ENCODE peak calls at places on chromosomes 2 and 18, in nine cellular contexts. Y is skeletal muscle cell, F is K562, X is right lobe of liver, H is GM12864, O is thyroid gland, I is epithelial cell of esophagus, E is A549, S is AG10803. U is an unnamed sample.

GRCh38 chr2:229612395-229612971 is 101.9 kb downstream of the DNER start:
- DNase-seq in F (no peak), O (no peak), H (no peak), X (no peak), Y (no peak), E (no peak), S (no peak), I (no peak), U (no peak)

GRCh38 chr18:21513292-21513691 is 87.2 kb downstream of the ESCO1 start:
- DNase-seq in Y (no peak), X (no peak), O (no peak), F (no peak), I (no peak), S (peak), H (no peak), E (no peak), U (no peak)

GRCh38 chr2:84481702-84482101 is 22.6 kb upstream of the SUCLG1 start:
- DNase-seq in O (no peak), F (no peak), H (no peak), S (peak), E (no peak), I (peak), X (no peak), Y (peak), U (no peak)

GRCh38 chr2:219249203-219249980 is 3.7 kb upstream of the TUBA4B start:
- DNase-seq in F (peak), I (peak), Y (peak), O (peak), S (peak), X (peak), E (peak), H (no peak), U (no peak)

GRCh38 chr2:27186613-27187345 is 25.1 kb upstream of the ATRAID start:
- DNase-seq in O (no peak), Y (no peak), F (no peak), H (no peak), X (peak), S (peak), E (no peak), I (no peak), U (no peak)

GRCh38 chr18:41992066-41992465 is 37.0 kb downstream of the PIK3C3 start:
- DNase-seq in H (no peak), S (peak), I (no peak), E (no peak), F (peak), X (no peak), O (no peak), Y (no peak), U (no peak)

GRCh38 chr18:14930576-14930975 is 182.6 kb downstream of the ANKRD30B start:
- DNase-seq in I (no peak), S (no peak), F (no peak), H (no peak), X (no peak), Y (no peak), O (no peak), E (no peak), U (no peak)

GRCh38 chr18:77114070-77114563 is 18.5 kb downstream of the MBP start:
- DNase-seq in S (no peak), E (no peak), O (no peak), X (no peak), H (no peak), Y (peak), I (no peak), F (no peak), U (no peak)

GRCh38 chr2:7014201-7014640 is 97.0 kb downstream of the RNF144A start:
- DNase-seq in E (no peak), I (no peak), S (peak), O (no peak), X (no peak), F (peak), Y (no peak), H (no peak), U (no peak)

GRCh38 chr18:34115409-34116081 is 109.2 kb downstream of the NOL4 start:
- DNase-seq in H (no peak), O (no peak), S (no peak), F (no peak), I (no peak), X (no peak), E (no peak), Y (no peak), U (no peak)

GRCh38 chr2:100071350-100072043 is 70.9 kb downstream of the AFF3 start:
- DNase-seq in I (no peak), F (no peak), Y (no peak), H (no peak), E (no peak), S (no peak), X (no peak), O (no peak), U (no peak)

GRCh38 chr2:216215991-216216390 is 106.8 kb downstream of the XRCC5 start:
- DNase-seq in O (peak), H (no peak), Y (no peak), S (peak), E (peak), F (peak), I (peak), X (no peak), U (no peak)

GRCh38 chr2:239190346-239190745 is 210.5 kb downstream of the HDAC4 start:
- DNase-seq in I (no peak), H (no peak), X (peak), S (no peak), F (no peak), O (no peak), E (no peak), Y (no peak), U (no peak)

GRCh38 chr2:6072757-6073156 is 380.6 kb downstream of the SOX11 start:
- DNase-seq in X (no peak), H (no peak), I (no peak), F (no peak), Y (no peak), S (no peak), O (no peak), E (no peak), U (no peak)

GRCh38 chr2:75311993-75312392 is 112.7 kb upstream of the TACR1 start:
- DNase-seq in H (peak), X (no peak), I (no peak), S (no peak), E (no peak), O (no peak), F (peak), Y (no peak), U (no peak)

GRCh38 chr18:22836932-22837331 is 96.2 kb upstream of the RBBP8 start:
- DNase-seq in Y (no peak), I (no peak), S (no peak), F (no peak), X (no peak), O (no peak), H (no peak), E (no peak), U (no peak)

GRCh38 chr2:138306626-138307025 is 194.9 kb upstream of the SPOPL start:
- DNase-seq in H (no peak), F (no peak), S (no peak), Y (no peak), E (no peak), I (no peak), O (no peak), X (no peak), U (no peak)

GRCh38 chr2:120593921-120594686 is 141.6 kb upstream of the GLI2 start:
- DNase-seq in E (no peak), O (no peak), H (no peak), X (no peak), F (no peak), I (no peak), Y (no peak), S (no peak), U (no peak)

GRCh38 chr2:66537001-66537400 is 102.1 kb downstream of the MEIS1 start:
- DNase-seq in S (no peak), E (no peak), X (no peak), O (no peak), Y (no peak), F (no peak), H (no peak), I (no peak), U (no peak)

GRCh38 chr2:101418704-101419663 is 31.7 kb upstream of the CREG2 start:
- DNase-seq in O (peak), Y (no peak), X (no peak), F (peak), E (peak), S (peak), I (peak), H (peak), U (no peak)

GRCh38 chr2:101185085-101185484 is 33.9 kb upstream of the TBC1D8 start:
- DNase-seq in I (peak), O (no peak), S (no peak), X (no peak), Y (no peak), H (no peak), E (no peak), F (no peak), U (no peak)

GRCh38 chr2:73223821-73224220 is 9.2 kb downstream of the PRADC1 start:
- DNase-seq in X (no peak), F (no peak), H (no peak), I (no peak), Y (no peak), S (no peak), E (no peak), O (no peak), U (no peak)

GRCh38 chr2:167670588-167670987 is 576.8 kb downstream of the STK39 start:
- DNase-seq in E (no peak), O (no peak), F (no peak), H (no peak), X (no peak), I (no peak), Y (no peak), S (no peak), U (no peak)

GRCh38 chr2:237570776-237571335 is 4.5 kb downstream of the PRLH start:
- DNase-seq in F (no peak), H (no peak), X (no peak), O (no peak), Y (no peak), I (no peak), S (no peak), E (no peak), U (no peak)

GRCh38 chr2:237573721-237574415 is 7.5 kb downstream of the PRLH start:
- DNase-seq in S (no peak), Y (no peak), F (no peak), H (no peak), O (no peak), E (no peak), I (no peak), X (no peak), U (no peak)

GRCh38 chr2:237571551-237571950 is 5.2 kb downstream of the PRLH start:
- DNase-seq in S (no peak), F (no peak), I (no peak), O (no peak), Y (no peak), E (no peak), X (no peak), H (no peak), U (no peak)

GRCh38 chr2:237572742-237573101 is 6.3 kb downstream of the PRLH start:
- DNase-seq in E (no peak), F (no peak), H (no peak), I (no peak), Y (no peak), S (no peak), X (no peak), O (no peak), U (no peak)

GRCh38 chr2:237572021-237572741 is 5.8 kb downstream of the PRLH start:
- DNase-seq in X (peak), Y (peak), O (peak), E (peak), S (peak), F (peak), H (peak), I (peak), U (no peak)
- H3K4me3 ChIP-seq in X (no peak), Y (no peak), O (no peak), E (no peak), S (peak), F (no peak), H (no peak), I (no peak), U (no peak)

GRCh38 chr18:7116001-7116831 is 1.4 kb downstream of the LAMA1 start:
- DNase-seq in S (no peak), X (no peak), Y (no peak), H (no peak), F (no peak), E (no peak), O (peak), I (peak), U (no peak)
- H3K4me3 ChIP-seq in S (peak), X (peak), Y (peak), H (no peak), F (no peak), E (peak), O (peak), I (peak), U (peak)

DNA sequence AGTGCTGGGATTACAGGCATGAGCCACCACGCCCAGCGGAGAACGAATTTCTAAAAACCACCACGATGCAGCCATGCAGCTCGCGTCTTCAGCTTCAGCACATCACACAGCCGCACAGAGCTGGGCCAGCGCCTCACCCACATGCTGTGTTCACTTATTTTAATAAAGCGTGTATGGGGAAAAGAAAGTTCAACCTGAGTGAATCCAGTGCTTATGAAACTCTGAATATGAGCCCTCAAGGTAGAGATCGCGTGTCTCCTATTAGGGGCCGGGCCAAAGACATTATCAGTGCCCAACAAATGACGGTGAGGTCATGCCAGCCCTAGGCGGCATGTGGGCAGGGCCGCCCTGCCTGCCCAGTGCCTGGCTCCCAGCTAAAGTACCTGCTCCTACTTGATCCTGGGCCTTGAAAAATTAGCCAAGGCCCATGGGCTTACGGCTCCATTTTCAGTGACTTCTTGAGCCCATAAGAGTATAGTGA is 44.3 kb downstream of the SPRED2 start:
- DNase-seq in X (no peak), O (no peak), H (peak), E (no peak), S (no peak), F (no peak), I (peak), Y (no peak), U (no peak)
- H3K4me3 ChIP-seq in X (no peak), O (no peak), H (no peak), E (no peak), S (no peak), F (no peak), I (no peak), Y (no peak), U (no peak)

GRCh38 chr2:165636959-165637358 is 157.1 kb downstream of the GALNT3 start:
- DNase-seq in E (no peak), X (no peak), Y (no peak), S (no peak), O (no peak), H (no peak), I (peak), F (no peak), U (no peak)
- H3K4me3 ChIP-seq in E (no peak), X (no peak), Y (no peak), S (no peak), O (no peak), H (no peak), I (no peak), F (no peak), U (no peak)